ENCODE peak calls at places on chromosomes 2 and 18, in seven cellular contexts. Y is stimulated activated CD8-positive, alpha-beta memory T cell treated with anti-CD3 and anti-CD28 coated beads, Interleukin-15, amount 100 ng/mL, for 24 hours; M is activated gamma-delta T cell; Q is HTR-8/SVneo; B is ACHN; S is OCI-LY7; H is bronchial epithelial cell. W is an unnamed sample.

GRCh38 chr2:38959938-38960608 is 70.4 kb downstream of the ARHGEF33 start:
- DNase-seq in Y (peak; percentile 31), M (peak; percentile 27), Q (no peak), B (peak; percentile 47), S (no peak), H (peak; percentile 63), W (peak; percentile 94)

GRCh38 chr2:217527586-217528202 is 475.1 kb downstream of the TNS1 start:
- DNase-seq in Y (no peak), M (no peak), Q (no peak), B (no peak), S (no peak), H (no peak), W (no peak)

GRCh38 chr2:28296904-28297303 is 95.8 kb upstream of the FOSL2 start:
- DNase-seq in Y (no peak), M (no peak), Q (peak; percentile 41), B (peak; percentile 34), S (no peak), H (peak; percentile 89), W (no peak)

GRCh38 chr2:147449323-147450080 is 395.3 kb upstream of the ACVR2A start:
- DNase-seq in Y (no peak), M (no peak), Q (no peak), B (no peak), S (no peak), H (no peak), W (peak; percentile 61)

GRCh38 chr18:9898792-9899549 is 13.2 kb downstream of the TXNDC2 start:
- DNase-seq in Y (no peak), M (no peak), Q (peak; percentile 72), B (peak; percentile 86), S (no peak), H (peak; percentile 21), W (no peak)

GRCh38 chr2:202178342-202178958 is 59.9 kb downstream of the SUMO1 start:
- DNase-seq in Y (no peak), M (no peak), Q (peak; percentile 59), B (peak; percentile 81), S (peak; percentile 67), H (peak; percentile 48), W (peak; percentile 84)

GRCh38 chr2:96687266-96687665 is 44.7 kb downstream of the FER1L5 start:
- DNase-seq in Y (no peak), M (no peak), Q (no peak), B (no peak), S (no peak), H (no peak), W (no peak)

GRCh38 chr2:40098786-40099470 is 319.9 kb upstream of the THUMPD2 start:
- DNase-seq in Y (no peak), M (no peak), Q (no peak), B (no peak), S (no peak), H (peak; percentile 81), W (no peak)

GRCh38 chr2:69518836-69519235 is 81.6 kb upstream of the NFU1 start:
- DNase-seq in Y (no peak), M (no peak), Q (no peak), B (no peak), S (no peak), H (peak; percentile 97), W (no peak)

GRCh38 chr2:69141081-69141480 is 128.1 kb downstream of the ANTXR1 start:
- DNase-seq in Y (no peak), M (no peak), Q (no peak), B (no peak), S (no peak), H (no peak), W (no peak)

GRCh38 chr18:11511434-11512095 is 97.8 kb upstream of the SLC35G4 start:
- DNase-seq in Y (no peak), M (no peak), Q (no peak), B (no peak), S (peak; percentile 76), H (no peak), W (no peak)

GRCh38 chr2:216606551-216607527 is 26.4 kb upstream of the IGFBP2 start:
- DNase-seq in Y (peak; percentile 6), M (peak; percentile 23), Q (no peak), B (no peak), S (peak; percentile 84), H (peak; percentile 34), W (no peak)

GRCh38 chr2:99878951-99879350 is 263.4 kb downstream of the AFF3 start:
- DNase-seq in Y (no peak), M (no peak), Q (peak; percentile 53), B (peak; percentile 77), S (no peak), H (no peak), W (peak; percentile 61)

GRCh38 chr2:72118386-72118785 is 29.3 kb downstream of the CYP26B1 start:
- DNase-seq in Y (no peak), M (no peak), Q (no peak), B (no peak), S (no peak), H (no peak), W (no peak)

GRCh38 chr2:46337208-46337994 is 40.2 kb downstream of the EPAS1 start:
- DNase-seq in Y (no peak), M (no peak), Q (no peak), B (no peak), S (no peak), H (no peak), W (peak; percentile 25)

GRCh38 chr2:168573128-168573903 is 117.2 kb downstream of the CERS6 start:
- DNase-seq in Y (no peak), M (no peak), Q (no peak), B (no peak), S (no peak), H (peak; percentile 54), W (no peak)

GRCh38 chr2:201182650-201183372 is at the start of gene CASP10:
- DNase-seq in Y (no peak), M (no peak), Q (peak; percentile 34), B (peak; percentile 93), S (peak; percentile 42), H (peak; percentile 94), W (no peak)

GRCh38 chr2:55133467-55134315 is 83.4 kb upstream of the RTN4 start:
- DNase-seq in Y (no peak), M (no peak), Q (no peak), B (no peak), S (no peak), H (no peak), W (peak; percentile 97)

GRCh38 chr2:99981840-99982239 is 160.6 kb downstream of the AFF3 start:
- DNase-seq in Y (no peak), M (no peak), Q (no peak), B (no peak), S (no peak), H (no peak), W (no peak)

GRCh38 chr2:239928457-239929350 is 96.4 kb downstream of the NDUFA10 start:
- DNase-seq in Y (no peak), M (no peak), Q (no peak), B (no peak), S (no peak), H (no peak), W (no peak)

GRCh38 chr2:12110074-12110473 is 363.6 kb downstream of the LPIN1 start:
- DNase-seq in Y (no peak), M (no peak), Q (no peak), B (no peak), S (no peak), H (no peak), W (peak; percentile 57)

GRCh38 chr2:239399404-239399999 is 1.3 kb downstream of the HDAC4 start:
- DNase-seq in Y (no peak), M (peak; percentile 32), Q (no peak), B (peak; percentile 4), S (no peak), H (peak; percentile 25), W (peak; percentile 53)

GRCh38 chr2:200442471-200442870 is 67.4 kb downstream of the KCTD18 start:
- DNase-seq in Y (no peak), M (no peak), Q (no peak), B (no peak), S (no peak), H (no peak), W (peak; percentile 58)

GRCh38 chr2:7849027-7849426 is 832.8 kb upstream of the ID2 start:
- DNase-seq in Y (no peak), M (no peak), Q (no peak), B (no peak), S (no peak), H (no peak), W (no peak)

W was measured in astrocyte of the hippocampus.